ENCODE peak calls at places on chromosomes 5 and 9, in ten cellular contexts. D is M059J, C is AG08395, T is fibroblast of lung, E is ACHN, N is prostate gland, W is substantia nigra, R is KG1, P is K562, K is iPS-NIHi11. F is an unnamed sample.

GRCh38 chr5:119340597-119341218 is 15.1 kb upstream of the TNFAIP8 start:
- DNase-seq in D (no peak), C (no peak), T (no peak), E (no peak), N (no peak), W (no peak), R (no peak), P (peak; percentile 51), K (no peak), F (no peak)

GRCh38 chr9:5825223-5825622 is 7.7 kb downstream of the ERMP1 start:
- DNase-seq in D (no peak), C (no peak), T (no peak), E (no peak), N (no peak), W (peak; percentile 36), R (no peak), P (no peak), K (no peak), F (no peak)

GRCh38 chr5:127870914-127871313 is 167.7 kb downstream of the CCDC192 start:
- DNase-seq in D (peak; percentile 49), C (peak; percentile 31), T (peak; percentile 25), E (no peak), N (peak; percentile 66), W (peak; percentile 28), R (no peak), P (no peak), K (no peak), F (no peak)

GRCh38 chr5:60196382-60197113 is 303.0 kb upstream of the PDE4D start:
- DNase-seq in D (peak; percentile 99), C (peak; percentile 71), T (peak; percentile 89), E (peak; percentile 93), N (peak; percentile 47), W (no peak), R (no peak), P (no peak), K (no peak), F (peak; percentile 84)

GRCh38 chr9:121023064-121023463 is 27.0 kb downstream of the C5 start:
- DNase-seq in D (peak; percentile 15), C (peak; percentile 36), T (no peak), E (peak; percentile 29), N (no peak), W (no peak), R (no peak), P (no peak), K (no peak), F (no peak)

GRCh38 chr5:95543017-95543705 is 11.6 kb downstream of the SKIC3 start:
- DNase-seq in D (peak; percentile 8), C (no peak), T (peak; percentile 33), E (no peak), N (peak; percentile 15), W (no peak), R (no peak), P (peak; percentile 35), K (no peak), F (no peak)

GRCh38 chr5:39948867-39949468 is 524.2 kb upstream of the DAB2 start:
- DNase-seq in D (peak; percentile 77), C (peak; percentile 49), T (peak; percentile 86), E (peak; percentile 62), N (peak; percentile 63), W (no peak), R (peak; percentile 33), P (peak; percentile 70), K (peak; percentile 69), F (peak; percentile 52)

GRCh38 chr9:34636791-34637355 is 714 bp downstream of the SIGMAR1 start:
- DNase-seq in D (no peak), C (peak; percentile 45), T (peak; percentile 38), E (no peak), N (no peak), W (no peak), R (no peak), P (peak; percentile 16), K (no peak), F (no peak)

GRCh38 chr5:154943527-154943926 is 2.7 kb downstream of the MRPL22 start:
- DNase-seq in D (no peak), C (no peak), T (no peak), E (no peak), N (no peak), W (no peak), R (no peak), P (peak; percentile 41), K (no peak), F (no peak)

F was measured in HFFc6.